ENCODE peak calls at places on chromosomes 4 and X, in four cellular contexts. One of them, this sample, is unnamed.

GRCh38 chr4:188254211-188254610 is 115.0 kb downstream of the TRIML1 start:
- DNase-seq in SK-N-SH: no peak
- DNase-seq in K562: no peak
- DNase-seq in HepG2: no peak
- DNase-seq in this sample: no peak

GRCh38 chr4:55819634-55820033 is at the start of gene EXOC1L:
- DNase-seq in SK-N-SH: peak
- DNase-seq in K562: peak
- DNase-seq in HepG2: peak
- DNase-seq in this sample: no peak

GRCh38 chr4:73437558-73437956 is 1.5 kb downstream of the AFP start:
- DNase-seq in SK-N-SH: no peak
- DNase-seq in HepG2: no peak
- DNase-seq in K562: no peak
- DNase-seq in this sample: no peak

GRCh38 chr4:47824844-47825243 is 13.0 kb downstream of the CORIN start:
- DNase-seq in SK-N-SH: peak
- DNase-seq in HepG2: no peak
- DNase-seq in K562: no peak
- DNase-seq in this sample: no peak

GRCh38 chr4:15893967-15894366 is 44.6 kb downstream of the FGFBP1 start:
- DNase-seq in K562: no peak
- DNase-seq in SK-N-SH: no peak
- DNase-seq in HepG2: no peak
- DNase-seq in this sample: peak

GRCh38 chr4:39521253-39521908 is 5.9 kb downstream of the UGDH start:
- DNase-seq in HepG2: no peak
- DNase-seq in K562: no peak
- DNase-seq in SK-N-SH: peak
- DNase-seq in this sample: no peak

GRCh38 chr4:52051615-52052474 is 741 bp downstream of the SPATA18 start:
- DNase-seq in SK-N-SH: peak
- DNase-seq in K562: no peak
- DNase-seq in HepG2: peak
- DNase-seq in this sample: peak

GRCh38 chr4:177047851-177048174 is 255.1 kb upstream of the VEGFC start:
- DNase-seq in SK-N-SH: no peak
- DNase-seq in K562: no peak
- DNase-seq in HepG2: no peak
- DNase-seq in this sample: no peak

GRCh38 chr4:84803720-84804119 is 162.8 kb downstream of the WDFY3 start:
- DNase-seq in K562: no peak
- DNase-seq in HepG2: no peak
- DNase-seq in SK-N-SH: no peak
- DNase-seq in this sample: no peak

GRCh38 chr4:23889814-23890269 is at the start of gene PPARGC1A:
- DNase-seq in HepG2: peak
- DNase-seq in SK-N-SH: peak
- DNase-seq in K562: no peak
- DNase-seq in this sample: no peak
- TF ChIP-seq RAD21 in HepG2: no peak
- TF ChIP-seq RAD21 in SK-N-SH: no peak
- TF ChIP-seq RAD21 in K562: no peak
- TF ChIP-seq RAD21 in this sample: no peak

DNA sequence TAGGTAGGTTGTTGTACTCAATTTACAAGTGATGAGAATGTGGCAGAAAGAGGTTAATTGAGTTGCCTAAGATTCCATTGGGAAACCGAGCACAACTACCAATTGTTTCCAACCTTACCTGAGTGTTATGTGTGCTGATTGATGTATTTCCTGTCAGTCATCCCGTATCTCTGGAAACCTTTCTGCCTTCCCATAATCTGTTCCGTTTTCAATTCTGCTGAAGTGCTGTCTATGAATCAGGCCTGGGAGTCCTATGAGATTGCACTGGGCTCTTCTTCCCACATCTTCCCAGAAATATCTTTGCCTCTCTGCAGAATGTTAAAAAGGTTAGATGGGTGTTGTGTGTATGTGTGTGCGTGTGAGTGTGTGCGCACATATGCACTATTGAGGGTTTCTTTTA is 229.5 kb upstream of the ANXA3 start:
- DNase-seq in HepG2: no peak
- DNase-seq in SK-N-SH: no peak
- DNase-seq in K562: no peak
- DNase-seq in this sample: no peak
- TF ChIP-seq EP300 in HepG2: no peak
- TF ChIP-seq EP300 in SK-N-SH: no peak
- TF ChIP-seq EP300 in K562: no peak
- TF ChIP-seq EP300 in this sample: no peak

GRCh38 chr4:24279492-24279891 is 304.9 kb downstream of the DHX15 start:
- DNase-seq in K562: no peak
- DNase-seq in SK-N-SH: no peak
- DNase-seq in HepG2: no peak
- DNase-seq in this sample: no peak

GRCh38 chr4:24282446-24282845 is 301.9 kb downstream of the DHX15 start:
- DNase-seq in SK-N-SH: no peak
- DNase-seq in HepG2: no peak
- DNase-seq in K562: no peak
- DNase-seq in this sample: no peak

GRCh38 chr4:24274401-24275035 is 309.8 kb downstream of the DHX15 start:
- DNase-seq in HepG2: no peak
- DNase-seq in SK-N-SH: no peak
- DNase-seq in K562: no peak
- DNase-seq in this sample: no peak

GRCh38 chr4:24279911-24280375 is 304.4 kb downstream of the DHX15 start:
- DNase-seq in K562: no peak
- DNase-seq in SK-N-SH: no peak
- DNase-seq in HepG2: no peak
- DNase-seq in this sample: no peak

GRCh38 chr4:24278693-24279092 is 305.7 kb downstream of the DHX15 start:
- DNase-seq in K562: no peak
- DNase-seq in SK-N-SH: no peak
- DNase-seq in HepG2: no peak
- DNase-seq in this sample: no peak
- TF ChIP-seq RAD21 in K562: no peak
- TF ChIP-seq RAD21 in SK-N-SH: no peak
- TF ChIP-seq RAD21 in HepG2: no peak
- TF ChIP-seq RAD21 in this sample: no peak

GRCh38 chr4:37664696-37665095 is 21.5 kb downstream of the RELL1 start:
- DNase-seq in SK-N-SH: no peak
- DNase-seq in K562: no peak
- DNase-seq in HepG2: no peak
- DNase-seq in this sample: no peak

GRCh38 chr4:37663552-37663951 is 22.6 kb downstream of the RELL1 start:
- DNase-seq in SK-N-SH: no peak
- DNase-seq in HepG2: peak
- DNase-seq in K562: no peak
- DNase-seq in this sample: no peak

GRCh38 chr4:37667197-37668100 is 18.7 kb downstream of the RELL1 start:
- DNase-seq in K562: no peak
- DNase-seq in HepG2: no peak
- DNase-seq in SK-N-SH: no peak
- DNase-seq in this sample: no peak

GRCh38 chr4:37665347-37666009 is 20.7 kb downstream of the RELL1 start:
- DNase-seq in HepG2: no peak
- DNase-seq in SK-N-SH: no peak
- DNase-seq in K562: no peak
- DNase-seq in this sample: no peak

DNA sequence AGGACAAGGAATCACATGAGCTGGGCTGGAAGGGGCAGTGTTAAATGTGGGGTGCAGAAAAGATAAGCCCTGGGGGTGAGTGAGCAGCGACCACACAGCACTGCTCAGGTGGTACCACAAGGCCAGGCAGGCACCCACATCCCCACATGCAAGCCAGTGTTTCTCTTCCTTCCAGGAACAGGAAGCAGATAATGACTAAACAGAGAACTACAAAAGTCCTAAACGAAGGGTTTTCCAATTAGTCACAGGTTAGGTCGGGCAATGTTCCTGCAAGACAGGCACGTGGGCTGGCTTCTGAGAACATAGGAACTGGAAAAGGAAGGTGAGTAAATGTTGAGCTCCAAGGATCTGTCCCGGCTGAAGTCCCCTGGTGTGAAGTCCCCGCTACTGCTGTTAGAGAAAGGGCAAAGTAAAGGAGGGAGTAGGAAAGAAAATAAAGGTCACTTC is 19.5 kb downstream of the RELL1 start:
- DNase-seq in K562: no peak
- DNase-seq in HepG2: peak
- DNase-seq in SK-N-SH: no peak
- DNase-seq in this sample: peak
- TF ChIP-seq EP300 in K562: no peak
- TF ChIP-seq EP300 in HepG2: peak
- TF ChIP-seq EP300 in SK-N-SH: no peak
- TF ChIP-seq EP300 in this sample: no peak

GRCh38 chr4:141023051-141023450 is 110.2 kb downstream of the RNF150 start:
- DNase-seq in SK-N-SH: no peak
- DNase-seq in K562: no peak
- DNase-seq in HepG2: no peak
- DNase-seq in this sample: no peak

GRCh38 chr4:141028024-141028529 is 105.2 kb downstream of the RNF150 start:
- DNase-seq in K562: no peak
- DNase-seq in HepG2: no peak
- DNase-seq in SK-N-SH: peak
- DNase-seq in this sample: no peak

GRCh38 chr4:141022221-141022760 is 111.0 kb downstream of the RNF150 start:
- DNase-seq in HepG2: no peak
- DNase-seq in SK-N-SH: no peak
- DNase-seq in K562: no peak
- DNase-seq in this sample: no peak

GRCh38 chr4:141021397-141022194 is 111.7 kb downstream of the RNF150 start:
- DNase-seq in SK-N-SH: no peak
- DNase-seq in HepG2: no peak
- DNase-seq in K562: no peak
- DNase-seq in this sample: no peak

GRCh38 chr4:141027421-141027820 is 105.8 kb downstream of the RNF150 start:
- DNase-seq in HepG2: no peak
- DNase-seq in K562: no peak
- DNase-seq in SK-N-SH: no peak
- DNase-seq in this sample: no peak
- TF ChIP-seq RAD21 in HepG2: no peak
- TF ChIP-seq RAD21 in K562: no peak
- TF ChIP-seq RAD21 in SK-N-SH: no peak
- TF ChIP-seq RAD21 in this sample: no peak

DNA sequence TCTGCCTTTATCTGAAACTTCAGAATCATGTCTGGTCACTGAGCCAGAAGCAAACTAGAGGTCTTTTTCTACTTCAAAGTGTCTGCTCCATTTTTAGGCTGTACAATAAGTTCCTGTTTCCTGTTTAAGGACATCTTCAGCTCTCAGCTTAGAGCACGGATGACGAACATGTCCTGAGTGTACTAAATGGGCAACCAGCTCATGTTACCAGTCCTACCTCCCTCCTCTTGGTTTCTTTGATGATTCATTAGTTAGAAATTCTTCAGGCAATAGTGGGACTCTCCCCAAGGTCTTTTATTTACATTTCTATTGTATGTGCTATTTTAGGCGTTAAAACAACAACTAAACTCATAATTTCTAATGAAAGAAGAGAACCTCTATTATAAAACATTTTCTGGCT is 58.0 kb downstream of the ENPEP start:
- DNase-seq in SK-N-SH: no peak
- DNase-seq in K562: no peak
- DNase-seq in HepG2: peak
- DNase-seq in this sample: peak
- TF ChIP-seq EP300 in SK-N-SH: no peak
- TF ChIP-seq EP300 in K562: no peak
- TF ChIP-seq EP300 in HepG2: no peak
- TF ChIP-seq EP300 in this sample: no peak

GRCh38 chrX:39017716-39018115 is 216.5 kb downstream of the MID1IP1 start:
- DNase-seq in HepG2: peak
- DNase-seq in SK-N-SH: no peak
- DNase-seq in K562: no peak
- DNase-seq in this sample: no peak
- TF ChIP-seq RAD21 in HepG2: no peak
- TF ChIP-seq RAD21 in SK-N-SH: no peak
- TF ChIP-seq RAD21 in K562: no peak
- TF ChIP-seq RAD21 in this sample: no peak

DNA sequence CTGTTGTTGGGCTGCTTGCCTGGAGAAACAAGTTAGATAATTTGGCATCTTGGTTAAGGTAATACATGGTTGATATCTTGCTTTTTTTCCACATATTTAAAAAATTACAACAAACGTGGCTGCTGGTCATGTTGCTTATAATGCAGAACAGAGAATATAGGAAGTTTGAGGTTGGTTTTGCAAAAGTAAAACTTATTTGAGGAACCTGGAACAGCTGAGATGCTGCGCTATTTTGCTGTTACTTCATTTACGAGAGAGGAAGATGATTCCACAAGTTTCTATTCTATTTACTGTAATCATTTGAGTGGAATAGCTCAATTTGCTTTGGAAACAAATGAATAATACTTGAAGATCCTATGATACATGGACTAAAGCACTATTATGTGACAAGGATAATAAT is 118.9 kb downstream of the TMA16 start:
- DNase-seq in SK-N-SH: no peak
- DNase-seq in K562: no peak
- DNase-seq in HepG2: no peak
- DNase-seq in this sample: no peak
- TF ChIP-seq EP300 in SK-N-SH: no peak
- TF ChIP-seq EP300 in K562: no peak
- TF ChIP-seq EP300 in HepG2: no peak
- TF ChIP-seq EP300 in this sample: no peak

GRCh38 chrX:140526138-140526537 is 21.3 kb upstream of the SOX3 start:
- DNase-seq in HepG2: no peak
- DNase-seq in SK-N-SH: no peak
- DNase-seq in K562: no peak
- DNase-seq in this sample: no peak
- TF ChIP-seq RAD21 in HepG2: no peak
- TF ChIP-seq RAD21 in SK-N-SH: no peak
- TF ChIP-seq RAD21 in K562: no peak
- TF ChIP-seq RAD21 in this sample: no peak

GRCh38 chr4:101655847-101656246 is 134.7 kb upstream of the BANK1 start:
- DNase-seq in SK-N-SH: no peak
- DNase-seq in HepG2: no peak
- DNase-seq in K562: no peak
- DNase-seq in this sample: no peak

GRCh38 chr4:101655005-101655404 is 135.5 kb upstream of the BANK1 start:
- DNase-seq in SK-N-SH: no peak
- DNase-seq in K562: no peak
- DNase-seq in HepG2: no peak
- DNase-seq in this sample: no peak

DNA sequence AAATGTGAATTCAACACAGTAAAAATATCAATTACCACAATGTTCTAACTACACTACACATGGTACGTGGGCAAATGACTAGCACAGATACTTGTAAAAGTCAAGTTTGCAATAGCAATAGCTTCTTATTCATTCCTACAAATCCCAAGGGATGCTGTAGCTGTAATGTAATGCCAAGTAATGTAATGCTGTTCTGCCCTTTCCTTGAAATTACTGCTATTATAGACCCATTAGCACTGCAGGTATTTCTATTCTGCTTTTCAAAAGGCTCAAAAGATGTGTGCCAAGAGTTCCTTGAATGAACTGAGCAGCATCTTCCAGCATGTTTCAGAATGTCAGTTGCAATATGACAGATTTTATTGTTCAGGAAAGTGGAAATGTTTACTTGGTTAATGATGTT is 129.9 kb upstream of the BANK1 start:
- DNase-seq in SK-N-SH: no peak
- DNase-seq in K562: no peak
- DNase-seq in HepG2: no peak
- DNase-seq in this sample: no peak
- TF ChIP-seq EP300 in SK-N-SH: no peak
- TF ChIP-seq EP300 in K562: no peak
- TF ChIP-seq EP300 in HepG2: no peak
- TF ChIP-seq EP300 in this sample: no peak

This sample was measured in A549.